ENCODE peak calls at places on chromosomes 2 and 18, in nine cellular contexts. One of them, this sample, is unnamed. For H3K4me1, the result is how much of the 10 kb centered on the place peaks cover.

GRCh38 chr2:156321243-156321904 is 11.1 kb downstream of the NR4A2 start:
- DNase-seq in H1: no peak
- DNase-seq in H9: no peak
- DNase-seq in tibial nerve: no peak
- DNase-seq in uterus: no peak
- DNase-seq in cardiac muscle cell: no peak
- DNase-seq in gastrocnemius medialis: no peak
- DNase-seq in adrenal gland: no peak
- DNase-seq in K562: no peak
- DNase-seq in this sample: no peak

GRCh38 chr2:120679526-120679925 is 56.1 kb upstream of the GLI2 start:
- DNase-seq in H1: no peak
- DNase-seq in H9: no peak
- DNase-seq in adrenal gland: no peak
- DNase-seq in cardiac muscle cell: no peak
- DNase-seq in K562: no peak
- DNase-seq in tibial nerve: no peak
- DNase-seq in gastrocnemius medialis: no peak
- DNase-seq in uterus: no peak
- DNase-seq in this sample: no peak

GRCh38 chr18:48896875-48897511 is 53.8 kb downstream of the SMAD7 start:
- DNase-seq in gastrocnemius medialis: peak
- DNase-seq in H9: peak
- DNase-seq in adrenal gland: peak
- DNase-seq in K562: peak
- DNase-seq in uterus: no peak
- DNase-seq in tibial nerve: peak
- DNase-seq in cardiac muscle cell: no peak
- DNase-seq in H1: no peak
- DNase-seq in this sample: peak

GRCh38 chr18:9722691-9723090 is 14.6 kb downstream of the RAB31 start:
- DNase-seq in H1: no peak
- DNase-seq in adrenal gland: no peak
- DNase-seq in K562: no peak
- DNase-seq in H9: no peak
- DNase-seq in gastrocnemius medialis: no peak
- DNase-seq in uterus: no peak
- DNase-seq in tibial nerve: no peak
- DNase-seq in cardiac muscle cell: no peak
- DNase-seq in this sample: peak

GRCh38 chr2:77228379-77228778 is 293.8 kb downstream of the LRRTM4 start:
- DNase-seq in K562: no peak
- DNase-seq in tibial nerve: no peak
- DNase-seq in gastrocnemius medialis: no peak
- DNase-seq in H1: no peak
- DNase-seq in adrenal gland: peak
- DNase-seq in H9: no peak
- DNase-seq in cardiac muscle cell: no peak
- DNase-seq in uterus: no peak
- DNase-seq in this sample: no peak

GRCh38 chr2:175957845-175958244 is 44.2 kb downstream of the LNPK start:
- DNase-seq in tibial nerve: no peak
- DNase-seq in K562: no peak
- DNase-seq in uterus: no peak
- DNase-seq in H9: peak
- DNase-seq in adrenal gland: no peak
- DNase-seq in cardiac muscle cell: no peak
- DNase-seq in gastrocnemius medialis: no peak
- DNase-seq in H1: no peak
- DNase-seq in this sample: no peak

GRCh38 chr2:88866756-88867155 is 175.3 kb downstream of the RPIA start:
- DNase-seq in adrenal gland: no peak
- DNase-seq in K562: no peak
- DNase-seq in gastrocnemius medialis: no peak
- DNase-seq in cardiac muscle cell: peak
- DNase-seq in H9: no peak
- DNase-seq in H1: no peak
- DNase-seq in uterus: no peak
- DNase-seq in tibial nerve: no peak
- DNase-seq in this sample: no peak

GRCh38 chr2:19357383-19358241 is 811 bp downstream of the OSR1 start:
- DNase-seq in uterus: peak
- DNase-seq in gastrocnemius medialis: no peak
- DNase-seq in adrenal gland: no peak
- DNase-seq in cardiac muscle cell: peak
- DNase-seq in H1: no peak
- DNase-seq in tibial nerve: no peak
- DNase-seq in K562: no peak
- DNase-seq in H9: no peak
- DNase-seq in this sample: no peak

GRCh38 chr2:229731916-229732315 is 17.6 kb upstream of the DNER start:
- DNase-seq in K562: no peak
- DNase-seq in H1: no peak
- DNase-seq in tibial nerve: no peak
- DNase-seq in gastrocnemius medialis: no peak
- DNase-seq in adrenal gland: no peak
- DNase-seq in cardiac muscle cell: peak
- DNase-seq in H9: no peak
- DNase-seq in uterus: no peak
- DNase-seq in this sample: no peak

GRCh38 chr2:30178618-30179404 is 32.0 kb downstream of the YPEL5 start:
- DNase-seq in K562: peak
- DNase-seq in H9: no peak
- DNase-seq in adrenal gland: peak
- DNase-seq in cardiac muscle cell: peak
- DNase-seq in tibial nerve: peak
- DNase-seq in gastrocnemius medialis: peak
- DNase-seq in uterus: peak
- DNase-seq in H1: no peak
- DNase-seq in this sample: peak

GRCh38 chr18:80157708-80158343 is 48.8 kb downstream of the ADNP2 start:
- DNase-seq in tibial nerve: peak
- DNase-seq in gastrocnemius medialis: peak
- DNase-seq in H1: no peak
- DNase-seq in H9: peak
- DNase-seq in uterus: peak
- DNase-seq in K562: peak
- DNase-seq in cardiac muscle cell: peak
- DNase-seq in adrenal gland: peak
- DNase-seq in this sample: peak

GRCh38 chr2:79223539-79223938 is 64.0 kb upstream of the REG3A start:
- DNase-seq in uterus: no peak
- DNase-seq in gastrocnemius medialis: no peak
- DNase-seq in adrenal gland: no peak
- DNase-seq in tibial nerve: no peak
- DNase-seq in H9: no peak
- DNase-seq in H1: no peak
- DNase-seq in K562: no peak
- DNase-seq in cardiac muscle cell: no peak
- DNase-seq in this sample: no peak

GRCh38 chr2:169072163-169072925 is 3.0 kb downstream of the DHRS9 start:
- DNase-seq in tibial nerve: no peak
- DNase-seq in adrenal gland: no peak
- DNase-seq in H1: no peak
- DNase-seq in cardiac muscle cell: no peak
- DNase-seq in K562: no peak
- DNase-seq in gastrocnemius medialis: no peak
- DNase-seq in H9: no peak
- DNase-seq in uterus: no peak
- DNase-seq in this sample: no peak

DNA sequence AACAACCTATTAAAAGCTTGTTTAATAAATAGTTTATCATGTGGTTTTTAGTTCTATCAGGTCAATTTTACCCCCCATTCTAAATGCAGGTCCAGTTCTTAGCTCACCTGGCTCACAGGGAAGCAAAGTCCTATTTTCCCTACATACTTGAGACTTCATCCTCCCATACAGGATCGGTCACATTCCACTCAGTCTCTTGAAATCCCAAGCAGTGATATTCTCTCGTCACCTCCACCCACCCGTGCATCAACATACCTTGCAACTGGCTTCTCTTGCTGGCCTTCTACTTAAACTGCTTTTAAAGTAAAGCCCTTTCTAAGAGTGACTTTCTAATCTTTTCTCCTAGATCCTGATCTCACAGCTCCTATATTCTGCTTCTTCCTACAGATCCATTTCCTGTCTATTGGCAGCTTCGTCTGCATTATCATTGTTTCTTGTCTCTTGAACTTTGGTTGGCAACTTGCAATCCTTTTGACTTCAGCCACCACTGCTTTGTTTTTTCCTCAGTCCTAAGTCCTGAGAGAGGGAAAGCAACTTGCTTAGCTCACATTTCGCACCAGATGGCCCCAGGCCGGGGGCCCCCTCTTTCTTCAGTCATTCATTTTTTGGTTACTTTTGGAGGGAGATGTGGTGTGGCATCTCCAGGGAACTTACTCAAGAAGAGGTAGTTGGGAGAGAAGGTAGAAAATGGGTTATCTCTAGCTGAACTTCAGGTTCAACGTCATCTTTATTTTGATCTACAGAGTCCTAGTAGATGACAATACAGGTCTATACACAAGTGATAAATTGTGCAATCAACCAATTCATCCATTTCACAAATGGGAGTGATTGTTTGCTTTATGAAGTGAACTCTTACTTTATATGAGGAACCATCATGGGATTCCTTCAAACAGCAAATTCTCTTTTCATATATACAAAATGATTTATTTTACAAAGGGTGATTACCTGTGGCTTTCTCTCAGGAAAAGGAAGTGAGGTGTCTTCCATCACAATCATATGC is 23.9 kb upstream of the NCOA1 start:
- DNase-seq in K562: no peak
- DNase-seq in gastrocnemius medialis: no peak
- DNase-seq in H9: no peak
- DNase-seq in adrenal gland: no peak
- DNase-seq in H1: no peak
- DNase-seq in tibial nerve: no peak
- DNase-seq in uterus: no peak
- DNase-seq in cardiac muscle cell: no peak
- DNase-seq in this sample: no peak
- H3K27ac ChIP-seq in K562: no peak
- H3K27ac ChIP-seq in gastrocnemius medialis: no peak
- H3K27ac ChIP-seq in H9: peak
- H3K27ac ChIP-seq in adrenal gland: no peak
- H3K27ac ChIP-seq in H1: peak
- H3K27ac ChIP-seq in tibial nerve: no peak
- H3K27ac ChIP-seq in uterus: no peak
- H3K27ac ChIP-seq in cardiac muscle cell: no peak
- H3K27ac ChIP-seq in this sample: no peak

DNA sequence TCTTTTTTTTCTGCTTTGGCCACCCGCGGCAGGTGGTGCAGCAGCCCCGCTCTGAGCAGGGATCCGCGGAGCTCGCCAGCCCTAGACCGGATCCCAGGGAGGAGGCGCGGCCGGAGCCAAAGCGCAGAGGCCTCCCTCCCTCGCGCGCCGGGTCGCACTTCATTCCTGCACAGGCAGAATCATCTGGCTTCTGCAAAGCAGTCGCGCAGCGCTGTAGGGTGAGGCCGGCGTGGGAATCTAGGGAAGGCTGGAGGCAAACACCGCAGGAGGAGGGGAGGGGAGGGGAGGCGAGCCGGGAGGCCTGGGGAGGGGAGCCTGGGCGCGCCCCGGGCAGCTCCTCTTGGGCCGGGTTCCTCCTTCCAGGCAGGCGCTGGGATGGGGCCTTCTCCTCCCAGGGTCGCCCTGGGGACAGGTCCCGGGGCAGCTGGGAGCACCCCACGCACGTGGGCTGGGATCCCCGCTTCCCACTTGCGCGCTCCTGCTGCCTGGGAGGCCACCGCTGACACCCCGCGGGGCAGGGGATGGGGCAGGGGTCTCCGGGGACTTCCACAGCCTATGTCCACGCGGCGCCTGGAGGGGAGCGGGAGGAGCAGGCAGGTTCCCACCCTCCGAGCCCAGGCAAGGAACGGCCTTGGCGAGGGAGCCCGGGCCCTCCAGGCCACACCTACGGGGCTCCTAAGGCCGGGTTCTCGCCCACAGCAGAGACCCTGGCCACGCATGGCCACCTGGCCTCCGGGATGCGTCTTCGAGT is 45.0 kb downstream of the MBP start:
- DNase-seq in tibial nerve: no peak
- DNase-seq in K562: no peak
- DNase-seq in uterus: peak
- DNase-seq in adrenal gland: no peak
- DNase-seq in cardiac muscle cell: peak
- DNase-seq in H1: no peak
- DNase-seq in gastrocnemius medialis: no peak
- DNase-seq in H9: no peak
- DNase-seq in this sample: peak
- H3K4me1 ChIP-seq in tibial nerve: under half
- H3K4me1 ChIP-seq in K562: under half
- H3K4me1 ChIP-seq in uterus: under half
- H3K4me1 ChIP-seq in adrenal gland: under half
- H3K4me1 ChIP-seq in cardiac muscle cell: under half
- H3K4me1 ChIP-seq in H1: under half
- H3K4me1 ChIP-seq in gastrocnemius medialis: half or more
- H3K4me1 ChIP-seq in H9: under half
- H3K4me1 ChIP-seq in this sample: half or more

DNA sequence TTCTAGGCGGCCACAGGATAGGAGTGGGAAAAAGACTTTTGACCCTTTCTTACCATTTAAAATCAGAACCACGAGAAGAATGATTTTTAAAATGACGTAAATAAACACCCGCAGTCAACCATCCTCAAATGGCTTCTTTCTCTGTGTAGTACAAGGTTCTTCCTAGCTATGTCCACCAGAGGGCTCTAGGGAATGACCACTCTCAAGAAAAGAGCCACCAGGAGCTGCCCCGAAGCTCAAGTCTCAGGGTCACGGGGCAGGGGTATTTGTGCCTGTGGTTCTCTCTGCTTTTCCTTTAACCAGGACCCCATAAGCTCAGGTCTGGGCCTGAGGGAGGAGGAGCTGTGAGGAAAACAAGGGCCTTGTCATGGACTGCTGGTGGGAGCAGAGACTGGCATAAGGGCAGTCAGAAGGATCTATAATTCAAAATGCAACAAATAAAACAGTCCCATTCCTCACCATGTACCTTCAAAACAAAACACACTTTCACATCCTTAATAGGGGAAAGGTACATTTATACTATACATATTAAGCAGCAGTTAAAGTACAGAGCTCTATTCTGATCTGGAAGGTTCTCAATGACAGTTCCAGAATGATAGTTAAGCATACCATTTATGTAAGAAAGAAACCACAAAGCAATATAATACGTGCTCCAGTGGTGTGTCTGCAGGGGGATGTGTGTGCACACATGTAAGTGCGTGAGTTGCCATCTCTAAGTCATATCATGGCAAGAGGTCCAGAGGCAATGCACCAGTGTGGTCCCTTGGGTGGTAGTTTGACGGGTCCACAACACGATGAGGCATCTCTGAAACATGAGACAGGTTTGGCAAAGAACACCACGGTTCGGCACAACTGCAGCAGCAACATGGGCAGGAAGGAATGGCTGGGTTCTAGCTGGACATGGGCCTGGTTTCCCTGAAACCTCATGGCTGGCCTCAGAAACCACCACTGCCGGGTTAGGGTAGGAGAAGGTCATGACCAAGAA is 18.6 kb downstream of the LYPD1 start:
- DNase-seq in H1: no peak
- DNase-seq in K562: peak
- DNase-seq in cardiac muscle cell: peak
- DNase-seq in gastrocnemius medialis: no peak
- DNase-seq in adrenal gland: no peak
- DNase-seq in uterus: no peak
- DNase-seq in tibial nerve: no peak
- DNase-seq in H9: peak
- DNase-seq in this sample: peak
- TF ChIP-seq CTCF in H1: peak
- TF ChIP-seq CTCF in K562: no peak
- TF ChIP-seq CTCF in cardiac muscle cell: peak
- TF ChIP-seq CTCF in gastrocnemius medialis: no peak
- TF ChIP-seq CTCF in adrenal gland: peak
- TF ChIP-seq CTCF in uterus: no peak
- TF ChIP-seq CTCF in tibial nerve: peak
- TF ChIP-seq CTCF in H9: peak
- TF ChIP-seq CTCF in this sample: peak

GRCh38 chr2:42775812-42776211 is 11.9 kb upstream of the OXER1 start:
- DNase-seq in tibial nerve: no peak
- DNase-seq in H1: no peak
- DNase-seq in gastrocnemius medialis: no peak
- DNase-seq in adrenal gland: no peak
- DNase-seq in H9: no peak
- DNase-seq in uterus: no peak
- DNase-seq in K562: no peak
- DNase-seq in cardiac muscle cell: no peak
- DNase-seq in this sample: no peak
- H3K27ac ChIP-seq in tibial nerve: no peak
- H3K27ac ChIP-seq in H1: no peak
- H3K27ac ChIP-seq in gastrocnemius medialis: no peak
- H3K27ac ChIP-seq in adrenal gland: no peak
- H3K27ac ChIP-seq in H9: no peak
- H3K27ac ChIP-seq in uterus: no peak
- H3K27ac ChIP-seq in K562: no peak
- H3K27ac ChIP-seq in cardiac muscle cell: no peak
- H3K27ac ChIP-seq in this sample: no peak

This sample was measured in body of pancreas.